ENCODE peak calls at places on chromosomes 12 and 14, in eight cellular contexts. One of them, this sample, is unnamed.
A peak's percentile ranks its signal among the peaks of the same experiment; 100 is the strongest.

GRCh38 chr12:102694913-102695312 is 214.6 kb upstream of the IGF1 start:
- DNase-seq in GM06990: no peak
- DNase-seq in lung: no peak
- DNase-seq in OCI-LY7: no peak
- DNase-seq in lower leg skin: no peak
- DNase-seq in cardiac muscle cell: no peak
- DNase-seq in AG04450: no peak
- DNase-seq in gastrocnemius medialis: no peak
- DNase-seq in this sample: no peak

GRCh38 chr12:69821441-69822204 is 3.4 kb upstream of the MYRFL start:
- DNase-seq in GM06990: no peak
- DNase-seq in lung: no peak
- DNase-seq in OCI-LY7: no peak
- DNase-seq in lower leg skin: no peak
- DNase-seq in cardiac muscle cell: no peak
- DNase-seq in AG04450: peak; percentile 24
- DNase-seq in gastrocnemius medialis: no peak
- DNase-seq in this sample: no peak

GRCh38 chr14:59912443-59912842 is 7.5 kb upstream of the LRRC9 start:
- DNase-seq in GM06990: no peak
- DNase-seq in lung: no peak
- DNase-seq in OCI-LY7: no peak
- DNase-seq in lower leg skin: no peak
- DNase-seq in cardiac muscle cell: no peak
- DNase-seq in AG04450: no peak
- DNase-seq in gastrocnemius medialis: no peak
- DNase-seq in this sample: no peak

GRCh38 chr12:55933158-55933798 is 2.3 kb downstream of the DGKA start:
- DNase-seq in GM06990: no peak
- DNase-seq in lung: no peak
- DNase-seq in OCI-LY7: no peak
- DNase-seq in lower leg skin: no peak
- DNase-seq in cardiac muscle cell: no peak
- DNase-seq in AG04450: no peak
- DNase-seq in gastrocnemius medialis: no peak
- DNase-seq in this sample: no peak

GRCh38 chr12:116317986-116318737 is 40.7 kb upstream of the MED13L start:
- DNase-seq in GM06990: no peak
- DNase-seq in lung: no peak
- DNase-seq in OCI-LY7: no peak
- DNase-seq in lower leg skin: no peak
- DNase-seq in cardiac muscle cell: no peak
- DNase-seq in AG04450: no peak
- DNase-seq in gastrocnemius medialis: peak; percentile 72
- DNase-seq in this sample: no peak

GRCh38 chr12:608921-609320 is 54.3 kb downstream of the NINJ2 start:
- DNase-seq in GM06990: no peak
- DNase-seq in lung: no peak
- DNase-seq in OCI-LY7: no peak
- DNase-seq in lower leg skin: no peak
- DNase-seq in cardiac muscle cell: no peak
- DNase-seq in AG04450: no peak
- DNase-seq in gastrocnemius medialis: no peak
- DNase-seq in this sample: no peak

GRCh38 chr14:80387563-80387981 is 176.3 kb upstream of the DIO2 start:
- DNase-seq in GM06990: no peak
- DNase-seq in lung: no peak
- DNase-seq in OCI-LY7: no peak
- DNase-seq in lower leg skin: no peak
- DNase-seq in cardiac muscle cell: no peak
- DNase-seq in AG04450: no peak
- DNase-seq in gastrocnemius medialis: peak; percentile 42
- DNase-seq in this sample: no peak

GRCh38 chr12:51887476-51888315 is at the start of gene ANKRD33:
- DNase-seq in GM06990: no peak
- DNase-seq in lung: no peak
- DNase-seq in OCI-LY7: no peak
- DNase-seq in lower leg skin: no peak
- DNase-seq in cardiac muscle cell: peak; percentile 52
- DNase-seq in AG04450: no peak
- DNase-seq in gastrocnemius medialis: no peak
- DNase-seq in this sample: no peak

GRCh38 chr14:58830121-58830520 is 192.4 kb downstream of the DACT1 start:
- DNase-seq in GM06990: no peak
- DNase-seq in lung: no peak
- DNase-seq in OCI-LY7: no peak
- DNase-seq in lower leg skin: no peak
- DNase-seq in cardiac muscle cell: no peak
- DNase-seq in AG04450: no peak
- DNase-seq in gastrocnemius medialis: no peak
- DNase-seq in this sample: no peak

GRCh38 chr14:54881235-54881760 is 21.3 kb downstream of the GCH1 start:
- DNase-seq in GM06990: peak; percentile 67
- DNase-seq in lung: no peak
- DNase-seq in OCI-LY7: peak; percentile 65
- DNase-seq in lower leg skin: no peak
- DNase-seq in cardiac muscle cell: no peak
- DNase-seq in AG04450: no peak
- DNase-seq in gastrocnemius medialis: no peak
- DNase-seq in this sample: peak; percentile 80

GRCh38 chr12:25581067-25581466 is 28.0 kb upstream of the LMNTD1 start:
- DNase-seq in GM06990: no peak
- DNase-seq in lung: no peak
- DNase-seq in OCI-LY7: no peak
- DNase-seq in lower leg skin: no peak
- DNase-seq in cardiac muscle cell: no peak
- DNase-seq in AG04450: no peak
- DNase-seq in gastrocnemius medialis: no peak
- DNase-seq in this sample: no peak

GRCh38 chr12:25585021-25585523 is 32.0 kb upstream of the LMNTD1 start:
- DNase-seq in GM06990: no peak
- DNase-seq in lung: peak; percentile 42
- DNase-seq in OCI-LY7: no peak
- DNase-seq in lower leg skin: peak; percentile 84
- DNase-seq in cardiac muscle cell: no peak
- DNase-seq in AG04450: no peak
- DNase-seq in gastrocnemius medialis: peak; percentile 20
- DNase-seq in this sample: no peak

GRCh38 chr12:25587346-25587745 is 34.3 kb upstream of the LMNTD1 start:
- DNase-seq in GM06990: no peak
- DNase-seq in lung: no peak
- DNase-seq in OCI-LY7: no peak
- DNase-seq in lower leg skin: no peak
- DNase-seq in cardiac muscle cell: no peak
- DNase-seq in AG04450: no peak
- DNase-seq in gastrocnemius medialis: no peak
- DNase-seq in this sample: no peak

GRCh38 chr12:25585662-25586061 is 32.6 kb upstream of the LMNTD1 start:
- DNase-seq in GM06990: no peak
- DNase-seq in lung: no peak
- DNase-seq in OCI-LY7: no peak
- DNase-seq in lower leg skin: no peak
- DNase-seq in cardiac muscle cell: no peak
- DNase-seq in AG04450: no peak
- DNase-seq in gastrocnemius medialis: no peak
- DNase-seq in this sample: no peak

DNA sequence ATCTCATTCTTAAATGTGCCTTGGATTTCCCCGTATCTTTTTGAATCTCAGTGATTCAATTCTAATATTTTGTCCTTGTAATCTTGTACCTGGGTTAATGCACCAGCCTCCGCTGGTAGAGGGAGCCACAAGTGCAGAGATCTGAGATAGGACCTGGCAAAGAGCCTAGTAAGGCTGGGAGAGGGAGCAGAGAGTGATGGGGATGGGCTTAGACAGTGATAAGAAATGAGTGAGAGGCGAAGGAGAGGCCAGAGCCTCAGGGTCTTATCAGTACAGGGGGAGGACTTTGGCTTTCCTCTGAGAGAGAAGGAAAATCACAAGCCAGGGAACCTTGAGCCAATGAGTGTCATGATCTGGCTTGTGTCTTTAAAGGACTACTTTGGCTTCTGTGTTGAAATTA is 30.5 kb upstream of the LMNTD1 start:
- DNase-seq in GM06990: no peak
- DNase-seq in lung: no peak
- DNase-seq in OCI-LY7: no peak
- DNase-seq in lower leg skin: no peak
- DNase-seq in cardiac muscle cell: peak; percentile 67
- DNase-seq in AG04450: no peak
- DNase-seq in gastrocnemius medialis: no peak
- DNase-seq in this sample: no peak
- TF ChIP-seq CTCF in GM06990: no peak
- TF ChIP-seq CTCF in lung: no peak
- TF ChIP-seq CTCF in OCI-LY7: no peak
- TF ChIP-seq CTCF in lower leg skin: no peak
- TF ChIP-seq CTCF in cardiac muscle cell: peak; percentile 35
- TF ChIP-seq CTCF in AG04450: no peak
- TF ChIP-seq CTCF in gastrocnemius medialis: no peak
- TF ChIP-seq CTCF in this sample: no peak

GRCh38 chr14:78581222-78581621 is 411.0 kb downstream of the NRXN3 start:
- DNase-seq in GM06990: no peak
- DNase-seq in lung: no peak
- DNase-seq in OCI-LY7: no peak
- DNase-seq in lower leg skin: no peak
- DNase-seq in cardiac muscle cell: no peak
- DNase-seq in AG04450: no peak
- DNase-seq in gastrocnemius medialis: no peak
- DNase-seq in this sample: no peak

DNA sequence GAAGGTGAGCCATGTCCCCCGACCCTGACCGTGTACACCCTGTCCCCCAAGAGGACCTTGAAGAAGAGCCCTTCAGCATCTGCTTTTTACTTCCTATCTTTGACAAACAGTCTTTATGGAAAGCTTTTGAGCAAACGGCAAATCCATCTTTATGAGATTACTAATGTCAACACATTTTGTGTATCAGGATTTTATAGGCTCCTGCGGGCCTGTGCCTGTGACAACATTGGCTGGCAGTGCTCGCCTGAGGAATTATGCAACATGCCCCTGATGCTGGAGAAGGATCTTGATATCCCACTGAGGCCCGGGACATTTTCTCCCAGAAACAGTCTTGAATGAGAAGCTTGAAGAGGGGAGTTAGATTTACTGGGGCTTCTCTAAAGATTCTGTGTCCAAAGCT is 416.5 kb downstream of the NRXN3 start:
- DNase-seq in GM06990: no peak
- DNase-seq in lung: no peak
- DNase-seq in OCI-LY7: no peak
- DNase-seq in lower leg skin: no peak
- DNase-seq in cardiac muscle cell: no peak
- DNase-seq in AG04450: no peak
- DNase-seq in gastrocnemius medialis: no peak
- DNase-seq in this sample: no peak
- H3K4me3 ChIP-seq in GM06990: no peak overlapping the region
- H3K4me3 ChIP-seq in lung: no peak overlapping the region
- H3K4me3 ChIP-seq in OCI-LY7: no peak overlapping the region
- H3K4me3 ChIP-seq in lower leg skin: no peak overlapping the region
- H3K4me3 ChIP-seq in cardiac muscle cell: no peak overlapping the region
- H3K4me3 ChIP-seq in AG04450: no peak overlapping the region
- H3K4me3 ChIP-seq in gastrocnemius medialis: no peak overlapping the region
- H3K4me3 ChIP-seq in this sample: no peak overlapping the region

GRCh38 chr12:130029151-130029550 is 125.3 kb upstream of the TMEM132D start:
- DNase-seq in GM06990: no peak
- DNase-seq in lung: no peak
- DNase-seq in OCI-LY7: no peak
- DNase-seq in lower leg skin: no peak
- DNase-seq in cardiac muscle cell: no peak
- DNase-seq in AG04450: no peak
- DNase-seq in gastrocnemius medialis: no peak
- DNase-seq in this sample: no peak

GRCh38 chr12:130027798-130028197 is 124.0 kb upstream of the TMEM132D start:
- DNase-seq in GM06990: no peak
- DNase-seq in lung: no peak
- DNase-seq in OCI-LY7: no peak
- DNase-seq in lower leg skin: no peak
- DNase-seq in cardiac muscle cell: no peak
- DNase-seq in AG04450: no peak
- DNase-seq in gastrocnemius medialis: no peak
- DNase-seq in this sample: no peak

GRCh38 chr12:130031041-130031440 is 127.2 kb upstream of the TMEM132D start:
- DNase-seq in GM06990: no peak
- DNase-seq in lung: no peak
- DNase-seq in OCI-LY7: no peak
- DNase-seq in lower leg skin: no peak
- DNase-seq in cardiac muscle cell: no peak
- DNase-seq in AG04450: no peak
- DNase-seq in gastrocnemius medialis: no peak
- DNase-seq in this sample: no peak

GRCh38 chr12:130031571-130032189 is 127.9 kb upstream of the TMEM132D start:
- DNase-seq in GM06990: peak; percentile 20
- DNase-seq in lung: peak; percentile 43
- DNase-seq in OCI-LY7: peak; percentile 56
- DNase-seq in lower leg skin: no peak
- DNase-seq in cardiac muscle cell: peak; percentile 72
- DNase-seq in AG04450: no peak
- DNase-seq in gastrocnemius medialis: no peak
- DNase-seq in this sample: peak; percentile 49

GRCh38 chr12:130026608-130027176 is 122.9 kb upstream of the TMEM132D start:
- DNase-seq in GM06990: no peak
- DNase-seq in lung: no peak
- DNase-seq in OCI-LY7: peak; percentile 47
- DNase-seq in lower leg skin: no peak
- DNase-seq in cardiac muscle cell: peak; percentile 60
- DNase-seq in AG04450: no peak
- DNase-seq in gastrocnemius medialis: no peak
- DNase-seq in this sample: peak; percentile 39
- TF ChIP-seq CTCF in GM06990: peak; percentile 72
- TF ChIP-seq CTCF in lung: peak; percentile 2
- TF ChIP-seq CTCF in OCI-LY7: peak; percentile 89
- TF ChIP-seq CTCF in lower leg skin: no peak
- TF ChIP-seq CTCF in cardiac muscle cell: peak; percentile 22
- TF ChIP-seq CTCF in AG04450: no peak
- TF ChIP-seq CTCF in gastrocnemius medialis: no peak
- TF ChIP-seq CTCF in this sample: peak; percentile 68

DNA sequence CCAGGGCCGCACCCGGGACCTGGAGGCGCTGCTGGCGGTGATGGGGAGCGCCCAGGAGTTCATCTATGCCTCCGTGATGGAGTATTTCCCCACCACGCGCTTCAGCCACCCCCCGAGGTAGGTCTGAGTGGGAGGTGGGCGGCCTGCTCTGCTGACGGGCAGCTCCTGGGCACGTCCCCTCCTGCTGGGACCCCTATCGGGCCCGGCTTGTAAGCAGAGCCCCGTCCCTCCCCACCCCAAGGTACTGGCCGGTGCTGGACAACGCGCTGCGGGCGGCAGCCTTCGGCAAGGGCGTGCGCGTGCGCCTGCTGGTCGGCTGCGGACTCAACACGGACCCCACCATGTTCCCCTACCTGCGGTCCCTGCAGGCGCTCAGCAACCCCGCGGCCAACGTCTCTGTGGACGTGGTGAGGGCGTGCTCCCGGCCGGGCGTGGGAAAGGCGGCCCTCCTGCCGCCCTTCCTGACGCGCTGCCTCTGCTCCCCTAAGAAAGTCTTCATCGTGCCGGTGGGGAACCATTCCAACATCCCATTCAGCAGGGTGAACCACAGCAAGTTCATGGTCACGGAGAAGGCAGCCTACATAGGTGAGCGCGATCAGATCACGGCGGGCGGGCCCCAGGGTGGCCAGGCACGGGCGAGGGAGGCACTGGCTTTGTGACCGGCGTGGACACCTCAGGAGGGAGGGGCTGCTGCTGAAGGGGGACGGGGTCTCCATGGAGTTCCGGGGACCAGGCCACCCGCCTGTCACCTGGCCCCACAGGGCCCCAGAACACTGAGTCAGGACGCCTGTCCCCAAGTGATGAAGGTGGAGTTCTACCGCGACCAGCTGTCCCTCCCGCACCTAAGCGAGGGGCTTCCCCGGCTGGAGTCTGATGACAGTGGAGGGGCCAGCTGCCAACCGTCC is 7.3 kb downstream of the PLD4 start:
- DNase-seq in GM06990: no peak
- DNase-seq in lung: no peak
- DNase-seq in OCI-LY7: no peak
- DNase-seq in lower leg skin: no peak
- DNase-seq in cardiac muscle cell: peak; percentile 47
- DNase-seq in AG04450: no peak
- DNase-seq in gastrocnemius medialis: no peak
- DNase-seq in this sample: no peak
- H3K4me3 ChIP-seq in GM06990: no peak overlapping the region
- H3K4me3 ChIP-seq in lung: no peak overlapping the region
- H3K4me3 ChIP-seq in OCI-LY7: no peak overlapping the region
- H3K4me3 ChIP-seq in lower leg skin: no peak overlapping the region
- H3K4me3 ChIP-seq in cardiac muscle cell: peak overlapping the region; percentile 38
- H3K4me3 ChIP-seq in AG04450: peak overlapping the region; percentile 48
- H3K4me3 ChIP-seq in gastrocnemius medialis: peak overlapping the region; percentile 59
- H3K4me3 ChIP-seq in this sample: no peak overlapping the region